ENCODE peak calls at places on chromosome 13, in seven cellular contexts. B is HFF-Myc, W is brain microvascular endothelial cell, R is mesenchymal stem cell, I is AG10803, X is neural progenitor cell, P is astrocyte of the spinal cord. E is an unnamed sample.

GRCh38 chr13:95656386-95657015 is 12.0 kb upstream of the DZIP1 start:
- DNase-seq in B (no peak), W (no peak), R (no peak), I (no peak), X (no peak), P (no peak), E (no peak)

GRCh38 chr13:108957369-108958012 is 328.1 kb downstream of the MYO16 start:
- DNase-seq in B (peak), W (peak), R (peak), I (peak), X (peak), P (peak), E (peak)

GRCh38 chr13:98626298-98626940 is 49.5 kb upstream of the STK24 start:
- DNase-seq in B (peak), W (no peak), R (no peak), I (no peak), X (no peak), P (no peak), E (no peak)

GRCh38 chr13:45737571-45738002 is 35.5 kb downstream of the CBY2 start:
- DNase-seq in B (no peak), W (no peak), R (no peak), I (no peak), X (no peak), P (no peak), E (no peak)

GRCh38 chr13:26025196-26025595 is 26.6 kb downstream of the SHISA2 start:
- DNase-seq in B (no peak), W (no peak), R (peak), I (no peak), X (no peak), P (no peak), E (no peak)

GRCh38 chr13:44903596-44903995 is 85.7 kb downstream of the NUFIP1 start:
- DNase-seq in B (no peak), W (peak), R (peak), I (peak), X (peak), P (peak), E (peak)

GRCh38 chr13:23889598-23890224 is 511 bp upstream of the MIPEP start:
- DNase-seq in B (no peak), W (no peak), R (no peak), I (peak), X (peak), P (no peak), E (no peak)

GRCh38 chr13:110361365-110361911 is 54.4 kb downstream of the COL4A2 start:
- DNase-seq in B (no peak), W (peak), R (peak), I (peak), X (no peak), P (peak), E (peak)

GRCh38 chr13:109778102-109778542 is 8.3 kb downstream of the IRS2 start:
- DNase-seq in B (no peak), W (no peak), R (peak), I (no peak), X (peak), P (peak), E (no peak)

GRCh38 chr13:90868321-90868920 is 479.1 kb upstream of the MIR17HG start:
- DNase-seq in B (no peak), W (peak), R (peak), I (peak), X (peak), P (peak), E (no peak)

GRCh38 chr13:41268764-41269163 is 5.4 kb upstream of the MTRF1 start:
- DNase-seq in B (peak), W (peak), R (peak), I (no peak), X (peak), P (peak), E (no peak)

GRCh38 chr13:95926231-95926630 is 127.0 kb downstream of the UGGT2 start:
- DNase-seq in B (no peak), W (no peak), R (no peak), I (no peak), X (no peak), P (peak), E (no peak)

GRCh38 chr13:31747271-31747670 is 7.9 kb downstream of the RXFP2 start:
- DNase-seq in B (no peak), W (no peak), R (no peak), I (no peak), X (no peak), P (no peak), E (no peak)

GRCh38 chr13:44759723-44760360 is 183.7 kb upstream of the TSC22D1 start:
- DNase-seq in B (no peak), W (no peak), R (peak), I (no peak), X (no peak), P (peak), E (no peak)

GRCh38 chr13:92805766-92806165 is 420.8 kb upstream of the GPC6 start:
- DNase-seq in B (no peak), W (no peak), R (no peak), I (no peak), X (no peak), P (no peak), E (no peak)
- H3K4me3 ChIP-seq in B (no peak), W (no peak), R (no peak), I (peak), X (no peak), P (no peak), E (no peak)

DNA sequence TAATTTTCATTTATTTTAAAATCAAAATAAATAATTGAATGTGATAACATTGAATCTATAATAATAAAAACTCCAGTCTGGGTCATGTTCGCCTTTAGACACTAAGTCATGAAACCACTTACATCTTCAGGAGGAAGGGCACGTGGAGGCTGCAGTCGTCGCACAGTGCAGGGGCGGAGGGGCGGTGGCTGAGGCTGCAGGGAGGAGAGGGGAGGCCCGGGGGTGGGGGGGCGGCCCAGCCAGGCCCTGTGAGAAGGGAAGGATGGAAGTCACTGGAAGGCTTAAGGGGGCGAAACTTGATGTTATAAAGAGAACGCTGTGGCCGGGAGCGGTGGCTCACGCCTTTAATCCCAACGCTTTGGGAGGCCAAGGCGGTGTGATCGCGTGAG is 14.9 kb upstream of the LATS2 start:
- DNase-seq in B (no peak), W (no peak), R (no peak), I (no peak), X (no peak), P (no peak), E (no peak)
- H3K4me3 ChIP-seq in B (no peak), W (peak), R (no peak), I (no peak), X (no peak), P (no peak), E (no peak)

GRCh38 chr13:77919351-77920294 is 992 bp upstream of the EDNRB start:
- DNase-seq in B (no peak), W (peak), R (peak), I (no peak), X (peak), P (peak), E (no peak)

GRCh38 chr13:77918391-77919261 is at the start of gene EDNRB:
- DNase-seq in B (no peak), W (peak), R (peak), I (peak), X (peak), P (peak), E (no peak)

GRCh38 chr13:77915676-77916075 is 3.0 kb downstream of the EDNRB start:
- DNase-seq in B (no peak), W (no peak), R (no peak), I (no peak), X (no peak), P (no peak), E (no peak)

GRCh38 chr13:77916481-77916880 is 2.1 kb downstream of the EDNRB start:
- DNase-seq in B (no peak), W (no peak), R (peak), I (no peak), X (no peak), P (no peak), E (no peak)
- H3K4me3 ChIP-seq in B (no peak), W (no peak), R (no peak), I (no peak), X (no peak), P (no peak), E (no peak)

GRCh38 chr13:36674337-36675212 is 755 bp downstream of the SERTM1 start:
- DNase-seq in B (no peak), W (no peak), R (no peak), I (no peak), X (peak), P (no peak), E (no peak)
- H3K4me3 ChIP-seq in B (peak), W (no peak), R (no peak), I (no peak), X (peak), P (peak), E (no peak)

GRCh38 chr13:75489502-75490263 is 7.7 kb upstream of the TBC1D4 start:
- DNase-seq in B (no peak), W (no peak), R (peak), I (peak), X (no peak), P (peak), E (peak)
- H3K4me3 ChIP-seq in B (no peak), W (no peak), R (no peak), I (no peak), X (no peak), P (no peak), E (no peak)

GRCh38 chr13:39107484-39108040 is 69.3 kb downstream of the NHLRC3 start:
- DNase-seq in B (no peak), W (no peak), R (no peak), I (no peak), X (no peak), P (no peak), E (no peak)

GRCh38 chr13:39106216-39106995 is 68.2 kb downstream of the NHLRC3 start:
- DNase-seq in B (no peak), W (no peak), R (no peak), I (no peak), X (no peak), P (peak), E (no peak)

GRCh38 chr13:39110518-39111097 is 72.4 kb downstream of the NHLRC3 start:
- DNase-seq in B (no peak), W (no peak), R (no peak), I (no peak), X (no peak), P (no peak), E (no peak)

GRCh38 chr13:39108746-39109145 is 70.5 kb downstream of the NHLRC3 start:
- DNase-seq in B (no peak), W (no peak), R (no peak), I (no peak), X (no peak), P (no peak), E (no peak)

GRCh38 chr13:39111145-39111544 is 72.9 kb downstream of the NHLRC3 start:
- DNase-seq in B (no peak), W (no peak), R (no peak), I (no peak), X (no peak), P (no peak), E (no peak)
- H3K4me3 ChIP-seq in B (no peak), W (no peak), R (no peak), I (no peak), X (no peak), P (no peak), E (no peak)

DNA sequence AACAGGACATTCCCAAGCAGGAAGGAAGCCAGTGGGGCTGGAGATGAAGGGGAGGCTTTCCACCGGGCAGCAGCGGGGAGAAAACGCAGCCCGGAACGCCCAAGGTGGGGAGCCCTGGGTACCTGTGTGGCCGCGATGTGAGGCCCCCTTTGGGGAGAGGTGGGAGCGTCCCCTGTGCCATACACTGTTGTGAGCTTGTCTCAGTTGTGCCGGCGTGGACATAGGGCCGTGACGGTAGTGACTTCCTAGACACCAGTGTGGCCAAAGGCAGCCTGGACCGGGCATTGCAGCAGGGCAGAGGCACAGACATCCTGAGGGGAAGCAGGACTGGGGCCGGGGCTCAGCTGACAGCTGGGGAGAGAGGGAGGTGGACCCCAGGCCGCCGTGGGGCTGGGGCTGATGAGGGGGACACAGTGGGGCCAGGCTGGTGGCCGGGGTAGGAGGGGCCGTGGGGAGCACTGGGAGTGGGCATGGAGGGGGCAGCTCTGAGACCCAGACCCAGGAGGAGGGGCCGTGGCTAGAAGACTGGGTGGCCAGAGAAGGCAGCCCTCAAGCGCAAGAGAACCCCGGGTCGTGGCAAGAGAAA is 38.5 kb upstream of the TFDP1 start:
- DNase-seq in B (no peak), W (no peak), R (no peak), I (no peak), X (no peak), P (no peak), E (no peak)
- H3K4me3 ChIP-seq in B (no peak), W (no peak), R (no peak), I (no peak), X (no peak), P (no peak), E (no peak)

DNA sequence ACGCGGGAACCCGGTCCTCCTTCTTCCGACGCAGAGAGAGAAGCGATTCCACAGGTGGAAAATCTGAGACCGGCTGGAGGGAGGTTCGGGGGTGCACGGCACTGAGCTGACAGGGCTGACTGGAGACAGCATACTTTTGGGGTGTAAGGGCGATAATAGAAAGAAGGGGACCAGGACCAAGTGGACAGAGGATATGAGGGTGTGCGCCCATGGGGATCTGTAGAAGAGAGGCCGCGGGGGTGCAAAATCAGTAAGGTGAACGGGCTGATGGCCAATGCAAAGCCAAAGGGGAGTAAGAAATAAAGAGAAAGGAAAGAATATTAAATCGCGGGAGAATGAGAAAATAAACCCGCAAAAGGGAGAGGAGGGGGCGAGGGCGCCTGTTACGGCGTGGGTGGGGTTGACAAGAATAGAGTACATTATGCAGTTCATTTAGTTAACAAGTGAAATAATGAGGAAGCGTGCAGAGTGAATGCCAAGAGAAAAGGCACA is 336 bp upstream of the GSX1 start:
- DNase-seq in B (no peak), W (no peak), R (no peak), I (no peak), X (no peak), P (no peak), E (no peak)
- H3K4me3 ChIP-seq in B (no peak), W (no peak), R (no peak), I (no peak), X (no peak), P (no peak), E (no peak)

GRCh38 chr13:43316997-43317396 is 293.6 kb downstream of the DNAJC15 start:
- DNase-seq in B (no peak), W (peak), R (peak), I (peak), X (peak), P (peak), E (no peak)
- H3K4me3 ChIP-seq in B (no peak), W (peak), R (no peak), I (peak), X (no peak), P (no peak), E (no peak)

E was measured in AG09309.